ENCODE peak calls at places on chromosome 21, in nine cellular contexts. Q is ecto neural progenitor cell; N is lung microvascular endothelial cell; F is heart left ventricle; B is stimulated activated CD4-positive, alpha-beta T cell treated with anti-CD3 and anti-CD28 coated beads, Interleukin-1b, Interleukin-23, amount 100 ng/mL, for 24 hours; H is Daoy; Y is T-helper 17 cell; U is nephron progenitor cell; L is CD4-positive, CD25-positive, alpha-beta regulatory T cell. P is an unnamed sample.

GRCh38 chr21:25582888-25583287 is 24.4 kb downstream of the MRPL39 start:
- DNase-seq in L (no peak), F (no peak), Q (no peak), N (no peak), H (no peak), U (no peak), B (no peak), Y (no peak), P (no peak)

GRCh38 chr21:26124896-26125295 is 45.7 kb downstream of the APP start:
- DNase-seq in L (no peak), N (peak; percentile 53), H (no peak), Y (no peak), U (peak; percentile 4), Q (no peak), B (no peak), F (no peak), P (no peak)

GRCh38 chr21:45078371-45078770 is 4.0 kb downstream of the ADARB1 start:
- DNase-seq in Q (no peak), N (no peak), F (no peak), Y (no peak), U (no peak), H (no peak), L (no peak), B (no peak), P (no peak)

GRCh38 chr21:41283211-41283818 is 33.3 kb upstream of the FAM3B start:
- DNase-seq in F (no peak), H (peak; percentile 85), Y (peak; percentile 27), Q (no peak), N (peak; percentile 84), U (peak; percentile 39), L (peak; percentile 69), B (peak; percentile 4), P (peak; percentile 58)

GRCh38 chr21:39630191-39630591 is 17.5 kb downstream of the B3GALT5 start:
- DNase-seq in L (no peak), U (no peak), F (no peak), Y (no peak), N (no peak), Q (peak; percentile 7), B (no peak), H (peak; percentile 86), P (no peak)

GRCh38 chr21:41254090-41254700 is 62.4 kb upstream of the FAM3B start:
- DNase-seq in B (no peak), L (no peak), F (no peak), H (no peak), N (no peak), Y (no peak), Q (no peak), U (no peak), P (no peak)

GRCh38 chr21:28605138-28605537 is 387.5 kb downstream of the LTN1 start:
- DNase-seq in Q (no peak), F (no peak), N (no peak), H (no peak), U (no peak), L (peak; percentile 64), B (no peak), Y (no peak), P (no peak)

GRCh38 chr21:36728371-36729111 is 29.6 kb downstream of the SIM2 start:
- DNase-seq in L (no peak), B (no peak), N (no peak), Y (no peak), H (no peak), U (no peak), F (no peak), Q (no peak), P (no peak)

GRCh38 chr21:31145271-31145801 is 107.1 kb upstream of the KRTAP19-8 start:
- DNase-seq in F (no peak), B (no peak), N (no peak), L (no peak), U (no peak), H (no peak), Y (no peak), Q (no peak), P (no peak)

GRCh38 chr21:36397606-36398005 is 12.4 kb downstream of the CHAF1B start:
- DNase-seq in H (no peak), Q (no peak), L (no peak), Y (no peak), U (no peak), B (no peak), F (no peak), N (no peak), P (no peak)

GRCh38 chr21:35925497-35925896 is 134.8 kb downstream of the SETD4 start:
- DNase-seq in B (no peak), N (peak; percentile 63), L (no peak), U (peak; percentile 8), H (peak; percentile 88), Q (no peak), Y (no peak), F (no peak), P (no peak)

GRCh38 chr21:37153935-37154350 is 80.9 kb downstream of the TTC3 start:
- DNase-seq in U (no peak), N (no peak), L (no peak), F (peak; percentile 39), Y (no peak), Q (no peak), H (no peak), B (no peak), P (peak; percentile 65)

GRCh38 chr21:31683029-31683428 is 23.5 kb downstream of the SOD1 start:
- DNase-seq in F (no peak), U (no peak), Y (no peak), N (no peak), H (no peak), B (no peak), Q (no peak), L (no peak), P (no peak)

GRCh38 chr21:44449473-44450363 is 5.6 kb upstream of the LRRC3 start:
- DNase-seq in L (no peak), Y (no peak), N (no peak), F (no peak), H (peak; percentile 57), Q (no peak), U (peak; percentile 6), B (no peak), P (no peak)

GRCh38 chr21:41966341-41966833 is 12.6 kb upstream of the C2CD2 start:
- DNase-seq in Q (no peak), N (no peak), B (no peak), H (peak; percentile 74), F (no peak), Y (no peak), U (no peak), L (no peak), P (no peak)

GRCh38 chr21:16709866-16710550 is 802.8 kb upstream of the CXADR start:
- DNase-seq in L (no peak), Q (no peak), H (no peak), U (no peak), F (no peak), N (no peak), B (no peak), Y (no peak), P (peak; percentile 27)

GRCh38 chr21:45109831-45110492 is 35.6 kb downstream of the ADARB1 start:
- DNase-seq in F (no peak), B (no peak), Q (no peak), Y (no peak), U (no peak), N (no peak), L (peak; percentile 15), H (peak; percentile 39), P (no peak)

GRCh38 chr21:44365967-44366585 is 12.7 kb downstream of the TRPM2 start:
- DNase-seq in F (no peak), H (no peak), B (no peak), U (no peak), Q (peak; percentile 39), Y (no peak), N (no peak), L (no peak), P (no peak)

GRCh38 chr21:17613242-17613676 is 558 bp upstream of the BTG3 start:
- DNase-seq in U (no peak), N (peak; percentile 22), H (peak; percentile 20), L (peak; percentile 8), Q (no peak), B (no peak), Y (no peak), F (peak; percentile 29), P (no peak)

GRCh38 chr21:42992943-42993712 is 18.8 kb downstream of the PKNOX1 start:
- DNase-seq in B (no peak), Q (no peak), N (no peak), U (no peak), F (no peak), Y (no peak), L (no peak), H (no peak), P (no peak)

GRCh38 chr21:15730484-15731242 is 881 bp downstream of the USP25 start:
- DNase-seq in L (peak; percentile 51), B (no peak), U (no peak), Y (no peak), H (no peak), F (no peak), N (peak; percentile 49), Q (no peak), P (no peak)

GRCh38 chr21:37914211-37914900 is 1.9 kb downstream of the KCNJ6 start:
- DNase-seq in F (peak; percentile 36), B (no peak), Y (no peak), U (peak; percentile 93), H (peak; percentile 72), L (no peak), Q (peak; percentile 84), N (no peak), P (no peak)

GRCh38 chr21:44006017-44006624 is 6.0 kb upstream of the TRAPPC10 start:
- DNase-seq in F (peak; percentile 70), H (peak; percentile 93), Y (no peak), B (no peak), U (no peak), L (no peak), N (peak; percentile 40), Q (no peak), P (peak; percentile 69)

GRCh38 chr21:37079211-37079824 is 6.3 kb downstream of the TTC3 start:
- DNase-seq in Y (no peak), H (no peak), L (no peak), B (no peak), U (no peak), F (no peak), N (no peak), Q (no peak), P (no peak)

P was measured in skeletal muscle cell.